ENCODE peak calls at places on chromosomes 3 and 15, in five cellular contexts. One of them, this sample, is unnamed.

GRCh38 chr15:94335616-94336015 is 104.3 kb downstream of the MCTP2 start:
- DNase-seq in heart right ventricle: no peak
- DNase-seq in omental fat pad: no peak
- DNase-seq in transverse colon: no peak
- DNase-seq in lower lobe of right lung: no peak
- DNase-seq in this sample: no peak

GRCh38 chr3:30723211-30723610 is 116.8 kb downstream of the TGFBR2 start:
- DNase-seq in heart right ventricle: no peak
- DNase-seq in omental fat pad: no peak
- DNase-seq in transverse colon: no peak
- DNase-seq in lower lobe of right lung: no peak
- DNase-seq in this sample: no peak

GRCh38 chr15:93895976-93896770 is 335.2 kb upstream of the MCTP2 start:
- DNase-seq in heart right ventricle: no peak
- DNase-seq in omental fat pad: no peak
- DNase-seq in transverse colon: no peak
- DNase-seq in lower lobe of right lung: no peak
- DNase-seq in this sample: no peak

GRCh38 chr3:7444886-7445285 is 584.0 kb downstream of the GRM7 start:
- DNase-seq in heart right ventricle: no peak
- DNase-seq in omental fat pad: no peak
- DNase-seq in transverse colon: no peak
- DNase-seq in lower lobe of right lung: no peak
- DNase-seq in this sample: no peak

GRCh38 chr3:154247806-154248480 is 76.3 kb downstream of the DHX36 start:
- DNase-seq in heart right ventricle: no peak
- DNase-seq in omental fat pad: no peak
- DNase-seq in transverse colon: no peak
- DNase-seq in lower lobe of right lung: no peak
- DNase-seq in this sample: no peak

GRCh38 chr3:43512749-43513404 is 108.9 kb downstream of the ANO10 start:
- DNase-seq in heart right ventricle: no peak
- DNase-seq in omental fat pad: no peak
- DNase-seq in transverse colon: no peak
- DNase-seq in lower lobe of right lung: no peak
- DNase-seq in this sample: no peak

GRCh38 chr15:34841220-34841841 is 46.0 kb upstream of the ACTC1 start:
- DNase-seq in heart right ventricle: no peak
- DNase-seq in omental fat pad: no peak
- DNase-seq in transverse colon: no peak
- DNase-seq in lower lobe of right lung: no peak
- DNase-seq in this sample: no peak

GRCh38 chr3:187767266-187768032 is 22.2 kb upstream of the BCL6 start:
- DNase-seq in heart right ventricle: no peak
- DNase-seq in omental fat pad: no peak
- DNase-seq in transverse colon: no peak
- DNase-seq in lower lobe of right lung: no peak
- DNase-seq in this sample: no peak

GRCh38 chr3:116444099-116444700 is 1.1 kb downstream of the LSAMP start:
- DNase-seq in heart right ventricle: no peak
- DNase-seq in omental fat pad: no peak
- DNase-seq in transverse colon: no peak
- DNase-seq in lower lobe of right lung: no peak
- DNase-seq in this sample: no peak

GRCh38 chr3:168467085-168467714 is 371.5 kb upstream of the GOLIM4 start:
- DNase-seq in heart right ventricle: no peak
- DNase-seq in omental fat pad: no peak
- DNase-seq in transverse colon: no peak
- DNase-seq in lower lobe of right lung: no peak
- DNase-seq in this sample: no peak

GRCh38 chr3:15601399-15602145 is at the start of the genes BTD and HACL1:
- DNase-seq in heart right ventricle: peak
- DNase-seq in omental fat pad: peak
- DNase-seq in transverse colon: peak
- DNase-seq in lower lobe of right lung: peak
- DNase-seq in this sample: peak

GRCh38 chr3:174810256-174810655 is 48.9 kb upstream of the NAALADL2 start:
- DNase-seq in heart right ventricle: no peak
- DNase-seq in omental fat pad: no peak
- DNase-seq in transverse colon: no peak
- DNase-seq in lower lobe of right lung: no peak
- DNase-seq in this sample: no peak

GRCh38 chr3:66863205-66864135 is 134.6 kb upstream of the KBTBD8 start:
- DNase-seq in heart right ventricle: no peak
- DNase-seq in omental fat pad: no peak
- DNase-seq in transverse colon: no peak
- DNase-seq in lower lobe of right lung: no peak
- DNase-seq in this sample: no peak

GRCh38 chr3:195537995-195538394 is 5.1 kb downstream of the PPP1R2 start:
- DNase-seq in heart right ventricle: no peak
- DNase-seq in omental fat pad: no peak
- DNase-seq in transverse colon: peak
- DNase-seq in lower lobe of right lung: no peak
- DNase-seq in this sample: no peak

GRCh38 chr3:77071364-77071763 is 31.5 kb downstream of the ROBO2 start:
- DNase-seq in heart right ventricle: no peak
- DNase-seq in omental fat pad: no peak
- DNase-seq in transverse colon: no peak
- DNase-seq in lower lobe of right lung: no peak
- DNase-seq in this sample: no peak

GRCh38 chr15:69758810-69759410 is 306.3 kb downstream of the RPLP1 start:
- DNase-seq in heart right ventricle: no peak
- DNase-seq in omental fat pad: no peak
- DNase-seq in transverse colon: peak
- DNase-seq in lower lobe of right lung: peak
- DNase-seq in this sample: no peak

GRCh38 chr15:25171111-25171811 is 216.5 kb downstream of the SNRPN start:
- DNase-seq in heart right ventricle: peak
- DNase-seq in omental fat pad: no peak
- DNase-seq in transverse colon: no peak
- DNase-seq in lower lobe of right lung: peak
- DNase-seq in this sample: peak

GRCh38 chr15:61070111-61070901 is 158.8 kb downstream of the RORA start:
- DNase-seq in heart right ventricle: no peak
- DNase-seq in omental fat pad: no peak
- DNase-seq in transverse colon: no peak
- DNase-seq in lower lobe of right lung: no peak
- DNase-seq in this sample: no peak

GRCh38 chr3:140206196-140207040 is 271.4 kb downstream of the CLSTN2 start:
- DNase-seq in heart right ventricle: no peak
- DNase-seq in omental fat pad: no peak
- DNase-seq in transverse colon: no peak
- DNase-seq in lower lobe of right lung: no peak
- DNase-seq in this sample: no peak
- TF ChIP-seq CTCF in heart right ventricle: peak
- TF ChIP-seq CTCF in omental fat pad: no peak
- TF ChIP-seq CTCF in transverse colon: no peak
- TF ChIP-seq CTCF in lower lobe of right lung: no peak
- TF ChIP-seq CTCF in this sample: no peak

GRCh38 chr3:13772321-13772745 is 107.5 kb downstream of the WNT7A start:
- DNase-seq in heart right ventricle: no peak
- DNase-seq in omental fat pad: no peak
- DNase-seq in transverse colon: no peak
- DNase-seq in lower lobe of right lung: no peak
- DNase-seq in this sample: no peak

GRCh38 chr3:13769422-13769821 is 110.4 kb downstream of the WNT7A start:
- DNase-seq in heart right ventricle: no peak
- DNase-seq in omental fat pad: no peak
- DNase-seq in transverse colon: no peak
- DNase-seq in lower lobe of right lung: no peak
- DNase-seq in this sample: peak

GRCh38 chr3:13771496-13771895 is 108.4 kb downstream of the WNT7A start:
- DNase-seq in heart right ventricle: no peak
- DNase-seq in omental fat pad: no peak
- DNase-seq in transverse colon: no peak
- DNase-seq in lower lobe of right lung: no peak
- DNase-seq in this sample: peak

GRCh38 chr3:13768453-13768852 is 111.4 kb downstream of the WNT7A start:
- DNase-seq in heart right ventricle: no peak
- DNase-seq in omental fat pad: no peak
- DNase-seq in transverse colon: no peak
- DNase-seq in lower lobe of right lung: no peak
- DNase-seq in this sample: no peak

DNA sequence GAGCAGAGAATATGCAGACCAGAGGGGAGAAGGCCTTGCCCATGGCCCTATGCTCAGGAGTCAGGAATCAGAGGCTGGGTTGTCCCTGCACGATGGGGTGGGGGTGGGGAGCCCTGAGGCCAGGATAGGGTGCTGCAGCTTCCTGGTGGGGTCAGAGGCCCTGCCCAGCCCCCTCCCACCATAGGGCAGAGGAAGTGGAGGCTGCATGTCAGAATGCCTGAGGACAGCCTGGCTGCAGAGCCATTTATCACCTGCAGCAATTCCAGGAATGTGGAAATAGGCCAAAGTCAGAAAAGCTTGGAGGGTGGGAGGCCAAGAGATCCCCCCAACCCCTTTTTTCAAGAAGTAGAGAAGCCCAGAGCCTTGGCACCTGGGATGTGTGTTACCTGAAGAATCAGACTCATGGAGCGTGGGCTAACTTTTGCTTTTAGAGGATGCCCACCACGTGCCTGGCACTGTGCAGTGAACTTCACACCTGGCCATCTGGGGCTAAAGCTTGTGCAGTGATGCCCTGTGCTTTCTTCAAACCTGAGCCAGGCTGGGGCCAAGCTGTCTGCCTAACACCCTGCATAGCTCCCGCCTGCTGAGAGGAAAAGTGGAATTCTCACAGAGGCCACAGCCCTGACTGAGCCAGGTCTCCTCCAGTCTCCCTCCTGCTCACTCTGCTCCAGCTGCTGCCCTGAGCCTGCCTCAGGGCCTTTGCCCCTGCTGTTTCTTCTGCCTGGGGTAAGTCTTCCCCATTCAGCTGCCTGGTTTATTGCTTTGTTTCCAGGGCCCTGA is 109.3 kb downstream of the WNT7A start:
- DNase-seq in heart right ventricle: no peak
- DNase-seq in omental fat pad: no peak
- DNase-seq in transverse colon: no peak
- DNase-seq in lower lobe of right lung: no peak
- DNase-seq in this sample: peak
- TF ChIP-seq CTCF in heart right ventricle: no peak
- TF ChIP-seq CTCF in omental fat pad: no peak
- TF ChIP-seq CTCF in transverse colon: no peak
- TF ChIP-seq CTCF in lower lobe of right lung: no peak
- TF ChIP-seq CTCF in this sample: no peak

GRCh38 chr3:130480736-130481135 is 36.2 kb upstream of the COL6A6 start:
- DNase-seq in heart right ventricle: no peak
- DNase-seq in omental fat pad: no peak
- DNase-seq in transverse colon: no peak
- DNase-seq in lower lobe of right lung: no peak
- DNase-seq in this sample: no peak
- TF ChIP-seq CTCF in heart right ventricle: peak
- TF ChIP-seq CTCF in omental fat pad: no peak
- TF ChIP-seq CTCF in transverse colon: no peak
- TF ChIP-seq CTCF in lower lobe of right lung: peak
- TF ChIP-seq CTCF in this sample: peak

GRCh38 chr3:110576962-110577361 is 494.7 kb upstream of the NECTIN3 start:
- DNase-seq in heart right ventricle: no peak
- DNase-seq in omental fat pad: no peak
- DNase-seq in transverse colon: no peak
- DNase-seq in lower lobe of right lung: no peak
- DNase-seq in this sample: no peak

GRCh38 chr3:110577856-110578255 is 493.8 kb upstream of the NECTIN3 start:
- DNase-seq in heart right ventricle: no peak
- DNase-seq in omental fat pad: no peak
- DNase-seq in transverse colon: no peak
- DNase-seq in lower lobe of right lung: no peak
- DNase-seq in this sample: no peak

GRCh38 chr3:110579841-110580550 is 491.6 kb upstream of the NECTIN3 start:
- DNase-seq in heart right ventricle: no peak
- DNase-seq in omental fat pad: no peak
- DNase-seq in transverse colon: no peak
- DNase-seq in lower lobe of right lung: no peak
- DNase-seq in this sample: no peak

DNA sequence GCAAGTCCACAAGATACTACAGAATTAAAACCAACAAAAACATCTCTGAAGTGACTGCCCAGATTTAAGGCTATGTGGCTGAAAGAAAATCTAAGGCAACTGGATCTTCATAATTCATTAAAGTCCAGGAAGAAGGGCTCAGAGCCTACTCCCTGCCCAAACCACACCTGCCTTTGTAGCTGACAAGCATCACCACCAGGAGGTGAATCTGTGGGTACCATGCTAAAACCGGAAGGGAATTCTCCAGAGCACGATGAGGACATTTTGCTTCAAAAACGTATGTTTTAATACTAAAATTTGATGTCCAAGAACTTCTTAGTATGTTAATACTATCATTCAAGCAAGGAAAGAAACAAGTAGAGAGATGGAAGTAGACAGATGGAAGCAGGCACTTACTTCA is 495.9 kb upstream of the NECTIN3 start:
- DNase-seq in heart right ventricle: no peak
- DNase-seq in omental fat pad: no peak
- DNase-seq in transverse colon: no peak
- DNase-seq in lower lobe of right lung: no peak
- DNase-seq in this sample: no peak
- TF ChIP-seq CTCF in heart right ventricle: no peak
- TF ChIP-seq CTCF in omental fat pad: no peak
- TF ChIP-seq CTCF in transverse colon: no peak
- TF ChIP-seq CTCF in lower lobe of right lung: no peak
- TF ChIP-seq CTCF in this sample: no peak

GRCh38 chr3:107431048-107431297 is 53.7 kb downstream of the CCDC54 start:
- DNase-seq in heart right ventricle: no peak
- DNase-seq in omental fat pad: no peak
- DNase-seq in transverse colon: peak
- DNase-seq in lower lobe of right lung: no peak
- DNase-seq in this sample: no peak

GRCh38 chr3:107432013-107432515 is 54.8 kb downstream of the CCDC54 start:
- DNase-seq in heart right ventricle: no peak
- DNase-seq in omental fat pad: no peak
- DNase-seq in transverse colon: peak
- DNase-seq in lower lobe of right lung: no peak
- DNase-seq in this sample: no peak

GRCh38 chr3:107432646-107433045 is 55.4 kb downstream of the CCDC54 start:
- DNase-seq in heart right ventricle: no peak
- DNase-seq in omental fat pad: no peak
- DNase-seq in transverse colon: no peak
- DNase-seq in lower lobe of right lung: no peak
- DNase-seq in this sample: no peak

GRCh38 chr3:107430214-107431047 is 53.2 kb downstream of the CCDC54 start:
- DNase-seq in heart right ventricle: no peak
- DNase-seq in omental fat pad: no peak
- DNase-seq in transverse colon: peak
- DNase-seq in lower lobe of right lung: no peak
- DNase-seq in this sample: no peak

GRCh38 chr3:107431298-107432012 is 54.2 kb downstream of the CCDC54 start:
- DNase-seq in heart right ventricle: peak
- DNase-seq in omental fat pad: no peak
- DNase-seq in transverse colon: peak
- DNase-seq in lower lobe of right lung: peak
- DNase-seq in this sample: peak
- TF ChIP-seq CTCF in heart right ventricle: no peak
- TF ChIP-seq CTCF in omental fat pad: no peak
- TF ChIP-seq CTCF in transverse colon: no peak
- TF ChIP-seq CTCF in lower lobe of right lung: no peak
- TF ChIP-seq CTCF in this sample: peak

GRCh38 chr15:79896634-79897379 is at the start of gene MTHFS:
- DNase-seq in heart right ventricle: peak
- DNase-seq in omental fat pad: peak
- DNase-seq in transverse colon: peak
- DNase-seq in lower lobe of right lung: peak
- DNase-seq in this sample: peak
- TF ChIP-seq CTCF in heart right ventricle: peak
- TF ChIP-seq CTCF in omental fat pad: no peak
- TF ChIP-seq CTCF in transverse colon: peak
- TF ChIP-seq CTCF in lower lobe of right lung: peak
- TF ChIP-seq CTCF in this sample: no peak

This sample was measured in mesothelial cell of epicardium.